ENCODE peak calls at places on chromosome 19, in five cellular contexts. U is adrenal gland; H is EL; P is activated naive CD4-positive, alpha-beta T cell treated with Interleukin-2 at 50 U/mL for 16 hours; R is smooth muscle cell of the brain vasculature. J is an unnamed sample.

GRCh38 chr19:33282036-33282686 is 20.2 kb downstream of the CEBPA start:
- DNase-seq in U (no peak), H (peak), P (no peak), R (no peak), J (peak)

GRCh38 chr19:6610934-6611370 is 20.0 kb upstream of the CD70 start:
- DNase-seq in U (no peak), H (peak), P (no peak), R (no peak), J (peak)

GRCh38 chr19:6556480-6556879 is 25.7 kb downstream of the TNFSF9 start:
- DNase-seq in U (no peak), H (peak), P (no peak), R (no peak), J (no peak)

GRCh38 chr19:3458229-3458555 is 22.1 kb downstream of the SMIM24 start:
- DNase-seq in U (no peak), H (no peak), P (no peak), R (no peak), J (no peak)

GRCh38 chr19:1906985-1907562 is 1.9 kb downstream of the ADAT3 start:
- DNase-seq in U (no peak), H (no peak), P (no peak), R (no peak), J (no peak)

GRCh38 chr19:57334191-57334590 is 13.9 kb downstream of the ZNF543 start:
- DNase-seq in U (no peak), H (no peak), P (no peak), R (no peak), J (no peak)

GRCh38 chr19:49340069-49340864 is 5.1 kb downstream of the CD37 start:
- DNase-seq in U (peak), H (no peak), P (no peak), R (no peak), J (peak)

GRCh38 chr19:17748884-17749638 is 2.2 kb upstream of the FCHO1 start:
- DNase-seq in U (no peak), H (no peak), P (no peak), R (no peak), J (no peak)

GRCh38 chr19:18677156-18677555 is 6.3 kb upstream of the CRTC1 start:
- DNase-seq in U (no peak), H (no peak), P (no peak), R (no peak), J (no peak)

GRCh38 chr19:54188224-54188871 is 1.0 kb downstream of the MBOAT7 start:
- DNase-seq in U (peak), H (peak), P (peak), R (no peak), J (peak)

GRCh38 chr19:1365964-1366695 is 17.6 kb upstream of the NDUFS7 start:
- DNase-seq in U (no peak), H (no peak), P (no peak), R (no peak), J (no peak)

GRCh38 chr19:3606690-3607289 is at the start of gene TBXA2R:
- DNase-seq in U (peak), H (peak), P (peak), R (no peak), J (peak)

GRCh38 chr19:7602935-7603497 is 7.4 kb downstream of the CAMSAP3 start:
- DNase-seq in U (no peak), H (no peak), P (no peak), R (no peak), J (no peak)

GRCh38 chr19:52962394-52963228 is at the start of gene ZNF816:
- DNase-seq in U (peak), H (peak), P (peak), R (peak), J (peak)

GRCh38 chr19:48540110-48540509 is 11.9 kb upstream of the SULT2B1 start:
- DNase-seq in U (no peak), H (no peak), P (no peak), R (no peak), J (no peak)

GRCh38 chr19:24069907-24070657 is 16.9 kb upstream of the ZNF254 start:
- DNase-seq in U (no peak), H (peak), P (no peak), R (no peak), J (peak)

GRCh38 chr19:6753178-6754031 is 13.8 kb downstream of the SH2D3A start:
- DNase-seq in U (peak), H (peak), P (peak), R (no peak), J (peak)

GRCh38 chr19:13920940-13921744 is 15.1 kb downstream of the CC2D1A start:
- DNase-seq in U (no peak), H (peak), P (peak), R (no peak), J (peak)

GRCh38 chr19:41753936-41754529 is 1.3 kb upstream of the CEACAM6 start:
- DNase-seq in U (peak), H (peak), P (peak), R (no peak), J (peak)

GRCh38 chr19:12703056-12703455 is 6.6 kb upstream of the FBXW9 start:
- DNase-seq in U (no peak), H (peak), P (no peak), R (no peak), J (no peak)

GRCh38 chr19:28710278-28710677 is 502.7 kb downstream of the UQCRFS1 start:
- DNase-seq in U (no peak), H (peak), P (no peak), R (peak), J (peak)

GRCh38 chr19:9885077-9885552 is 50.0 kb downstream of the PIN1 start:
- DNase-seq in U (no peak), H (no peak), P (no peak), R (no peak), J (peak)

GRCh38 chr19:13727798-13728197 is 36.5 kb upstream of the MRI1 start:
- DNase-seq in U (no peak), H (peak), P (no peak), R (no peak), J (peak)

GRCh38 chr19:12649941-12650340 is 16.6 kb downstream of the MAN2B1 start:
- DNase-seq in U (no peak), H (no peak), P (no peak), R (no peak), J (no peak)

GRCh38 chr19:3284759-3285646 is 60.5 kb downstream of the CELF5 start:
- DNase-seq in U (peak), H (peak), P (peak), R (no peak), J (peak)

GRCh38 chr19:23070353-23070781 is 46.5 kb upstream of the ZNF730 start:
- DNase-seq in U (peak), H (peak), P (no peak), R (no peak), J (peak)

GRCh38 chr19:38710928-38711725 is 33.1 kb downstream of the CAPN12 start:
- DNase-seq in U (peak), H (no peak), P (no peak), R (no peak), J (no peak)

GRCh38 chr19:34220472-34221063 is 33.8 kb upstream of the GARRE1 start:
- DNase-seq in U (peak), H (peak), P (peak), R (peak), J (peak)

GRCh38 chr19:12802267-12803106 is 618 bp downstream of the THSD8 start:
- DNase-seq in U (peak), H (no peak), P (no peak), R (no peak), J (peak)

GRCh38 chr19:8306235-8307054 is 1.7 kb downstream of the CD320 start:
- DNase-seq in U (no peak), H (no peak), P (no peak), R (no peak), J (no peak)

GRCh38 chr19:18910010-18910409 is 9.2 kb downstream of the COPE start:
- DNase-seq in U (no peak), H (no peak), P (no peak), R (no peak), J (no peak)

GRCh38 chr19:290539-291521 is at the start of gene PLPP2:
- DNase-seq in U (no peak), H (peak), P (peak), R (no peak), J (peak)

GRCh38 chr19:45322311-45322710 is 364 bp downstream of the CKM start:
- DNase-seq in U (no peak), H (no peak), P (no peak), R (no peak), J (no peak)

GRCh38 chr19:43519436-43520088 is 7.4 kb downstream of the ETHE1 start:
- DNase-seq in U (peak), H (peak), P (peak), R (peak), J (peak)

GRCh38 chr19:47094557-47095517 is 18.7 kb downstream of the ZC3H4 start:
- DNase-seq in U (no peak), H (no peak), P (peak), R (no peak), J (no peak)

GRCh38 chr19:12867120-12868099 is 13.8 kb downstream of the DNASE2 start:
- DNase-seq in U (peak), H (peak), P (peak), R (no peak), J (peak)

GRCh38 chr19:41225238-41226052 is 6.4 kb downstream of the AXL start:
- DNase-seq in U (peak), H (peak), P (peak), R (peak), J (peak)

GRCh38 chr19:4303778-4304508 is 455 bp upstream of the FSD1 start:
- DNase-seq in U (no peak), H (no peak), P (no peak), R (no peak), J (no peak)

GRCh38 chr19:14039181-14039580 is 7.6 kb downstream of the IL27RA start:
- DNase-seq in U (no peak), H (no peak), P (no peak), R (no peak), J (no peak)